ENCODE peak calls at places on chromosomes 13 and 19, in six cellular contexts. K is pancreas, E is tibial nerve, Z is fibroblast of villous mesenchyme, W is tibial artery, V is left ventricle myocardium inferior. G is an unnamed sample.

GRCh38 chr19:5436101-5436947 is 18.9 kb upstream of the ZNRF4 start:
- DNase-seq in Z (no peak), V (no peak), W (no peak), K (no peak), E (no peak), G (peak)

GRCh38 chr19:44748426-44749254 is at the start of gene BCL3:
- DNase-seq in W (peak), K (peak), V (peak), Z (no peak), E (no peak), G (peak)

GRCh38 chr13:39273953-39274352 is 235.7 kb downstream of the NHLRC3 start:
- DNase-seq in E (no peak), V (no peak), K (no peak), W (no peak), Z (peak), G (peak)

GRCh38 chr19:58558066-58558622 is at the start of gene UBE2M:
- DNase-seq in E (no peak), W (peak), V (peak), K (peak), Z (peak), G (peak)

GRCh38 chr13:113970810-113971470 is 2.9 kb downstream of the C13orf46 start:
- DNase-seq in K (peak), V (peak), E (no peak), Z (no peak), W (no peak), G (peak)

GRCh38 chr13:114286808-114287207 is 5.4 kb downstream of the UPF3A start:
- DNase-seq in W (no peak), E (no peak), Z (no peak), K (no peak), V (no peak), G (peak)

GRCh38 chr13:109693213-109693612 is 93.2 kb downstream of the IRS2 start:
- DNase-seq in V (no peak), Z (no peak), E (no peak), W (no peak), K (no peak), G (no peak)

GRCh38 chr19:55115446-55116065 is 1.9 kb downstream of the PPP1R12C start:
- DNase-seq in W (no peak), E (no peak), V (no peak), Z (peak), K (no peak), G (peak)

GRCh38 chr19:56654151-56654550 is 11.2 kb downstream of the SMIM17 start:
- DNase-seq in Z (no peak), E (no peak), W (no peak), K (no peak), V (no peak), G (no peak)

GRCh38 chr19:54310543-54310942 is 2.4 kb downstream of the LILRA5 start:
- DNase-seq in E (no peak), W (no peak), V (no peak), K (no peak), Z (no peak), G (no peak)

GRCh38 chr13:46577656-46578589 is 25.0 kb downstream of the LRCH1 start:
- DNase-seq in E (no peak), W (no peak), V (no peak), Z (peak), K (no peak), G (no peak)

GRCh38 chr19:19535311-19536191 is 2.5 kb upstream of the CILP2 start:
- DNase-seq in V (no peak), W (no peak), Z (no peak), E (no peak), K (no peak), G (no peak)

GRCh38 chr13:67258482-67258881 is 28.3 kb upstream of the PCDH9 start:
- DNase-seq in V (no peak), K (no peak), E (no peak), W (no peak), Z (no peak), G (peak)

DNA sequence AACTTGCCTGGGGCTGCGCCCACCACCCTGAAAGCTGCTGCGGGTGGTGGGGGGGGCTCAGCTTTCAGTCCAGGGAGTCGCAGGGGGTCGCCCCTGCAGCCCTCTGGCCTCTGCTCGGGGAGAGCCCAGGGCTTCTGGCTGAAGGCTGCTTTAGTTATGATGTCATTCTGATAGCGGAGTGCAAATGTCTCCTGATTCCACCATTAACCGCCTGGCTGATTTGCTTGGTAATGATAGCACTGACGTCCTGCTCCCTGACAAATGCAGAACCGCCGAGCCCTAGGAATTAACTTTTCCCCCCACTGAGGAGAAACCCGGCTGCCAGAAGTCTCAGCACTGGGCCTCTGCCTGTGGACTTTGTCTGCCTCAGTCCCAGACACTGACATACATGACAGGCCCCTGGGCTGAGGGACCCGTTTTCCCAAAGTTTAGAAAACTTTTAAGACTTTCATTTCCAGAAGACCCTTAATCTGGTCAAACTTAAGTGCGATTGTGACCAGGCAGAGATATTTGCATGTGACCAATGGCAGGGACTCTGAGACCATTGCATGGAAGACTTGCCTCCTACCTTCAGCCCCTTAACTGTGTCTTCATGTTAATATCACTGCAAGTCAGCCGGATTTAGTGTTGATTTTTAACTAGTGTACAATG is 142.5 kb upstream of the ZNF536 start:
- DNase-seq in Z (no peak), V (no peak), W (no peak), E (no peak), K (no peak), G (no peak)
- H3K4me3 ChIP-seq in Z (no peak), V (peak), W (no peak), E (peak), K (no peak), G (no peak)

DNA sequence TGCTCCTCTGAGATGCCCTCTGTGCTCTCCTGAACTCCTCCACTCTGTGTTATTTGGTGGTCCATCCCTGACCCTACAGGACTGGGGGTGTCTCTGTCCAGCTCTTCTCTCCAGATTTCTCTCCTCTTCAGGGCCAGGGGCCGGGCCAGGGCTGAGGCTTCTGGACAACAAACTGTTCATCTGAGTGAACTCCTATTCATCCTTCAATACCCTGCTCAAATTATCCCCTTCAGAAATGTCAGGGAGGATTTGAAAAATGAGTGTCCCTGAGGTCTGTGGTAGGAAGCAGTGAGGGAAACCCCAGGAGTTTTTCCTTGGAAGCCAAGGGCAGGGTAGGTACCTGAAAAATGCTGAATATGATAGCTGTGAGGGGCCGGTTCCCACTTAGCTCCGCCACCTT is 7.6 kb downstream of the PDE4C start:
- DNase-seq in V (no peak), W (no peak), K (no peak), E (no peak), Z (no peak), G (no peak)
- TF ChIP-seq CTCF in V (no peak), W (no peak), K (no peak), E (no peak), Z (no peak), G (no peak)

GRCh38 chr13:43977911-43978310 is 98.2 kb downstream of the LACC1 start:
- DNase-seq in E (no peak), V (no peak), Z (no peak), K (no peak), W (no peak), G (no peak)

GRCh38 chr13:43978688-43979087 is 99.0 kb downstream of the LACC1 start:
- DNase-seq in E (no peak), V (no peak), Z (no peak), K (no peak), W (no peak), G (no peak)

GRCh38 chr13:43981512-43982301 is 102.0 kb downstream of the LACC1 start:
- DNase-seq in Z (no peak), W (no peak), V (no peak), K (no peak), E (no peak), G (no peak)

GRCh38 chr13:43981091-43981490 is 101.4 kb downstream of the LACC1 start:
- DNase-seq in Z (no peak), V (no peak), W (no peak), K (no peak), E (no peak), G (no peak)

DNA sequence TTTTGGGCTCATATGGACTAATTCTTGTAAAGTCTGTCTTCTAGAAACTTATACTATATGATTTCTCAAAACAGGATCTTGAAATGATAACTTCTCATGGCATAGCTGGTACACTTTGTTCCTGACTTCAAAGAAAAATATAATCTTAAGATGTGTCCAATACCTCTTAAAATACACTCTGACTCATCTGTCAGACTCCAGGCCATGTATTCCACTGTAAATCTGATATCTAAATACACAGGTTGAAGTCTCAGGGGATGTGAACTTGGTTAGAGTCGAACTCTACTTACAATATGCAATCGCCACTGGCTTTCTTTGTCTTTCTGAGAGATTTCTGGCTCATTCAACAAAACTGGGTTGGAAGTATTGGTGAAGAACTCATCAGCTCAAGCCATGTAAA is 99.8 kb downstream of the LACC1 start:
- DNase-seq in Z (no peak), W (no peak), E (no peak), V (no peak), K (no peak), G (no peak)
- H3K4me3 ChIP-seq in Z (no peak), W (no peak), E (no peak), V (no peak), K (no peak), G (no peak)

DNA sequence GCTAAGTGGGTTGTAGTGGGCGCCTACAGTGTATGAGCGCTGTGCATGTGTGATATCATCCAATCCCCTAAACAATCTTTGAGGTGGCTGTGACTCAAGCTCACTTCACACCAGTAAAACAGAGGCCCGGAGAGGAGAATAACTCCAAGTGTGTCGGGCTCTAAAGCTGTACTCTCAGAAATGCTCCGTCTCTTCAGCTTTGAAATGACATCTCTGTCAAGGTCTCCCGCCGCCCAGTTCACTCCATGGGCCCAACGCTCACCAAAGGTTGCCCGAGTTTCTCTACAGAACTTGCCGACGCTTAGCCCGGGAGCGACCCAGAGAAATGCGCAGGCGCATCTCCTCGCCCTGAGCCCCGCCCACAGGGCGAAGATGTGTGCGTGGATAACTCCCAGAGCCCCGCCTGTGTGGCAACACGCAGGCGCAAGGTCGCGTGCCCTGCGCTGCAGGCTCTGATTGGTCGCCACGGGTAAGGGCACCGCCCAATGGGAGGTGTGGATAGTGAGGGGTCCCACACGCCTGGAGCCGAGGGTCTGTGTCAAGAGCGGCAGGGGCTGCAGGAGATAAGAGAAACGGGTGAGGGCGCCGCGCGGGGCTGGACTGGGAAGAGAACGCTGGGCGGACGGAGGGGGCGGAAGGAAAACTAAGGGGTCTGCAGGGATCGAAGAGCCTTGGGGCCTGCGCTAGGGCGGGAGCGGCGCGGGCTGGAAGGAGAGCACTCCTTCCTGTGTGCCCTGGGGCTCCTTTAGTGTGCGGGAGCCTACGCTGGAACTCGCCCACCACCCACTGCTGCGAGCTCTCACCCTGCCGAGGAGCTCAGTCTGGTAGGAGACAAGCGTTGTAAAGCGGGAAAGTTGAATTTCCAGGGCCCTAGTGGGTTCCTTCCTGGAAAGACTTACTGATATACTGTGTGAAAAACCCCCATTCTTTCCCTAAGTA is at the start of gene ZNF526:
- DNase-seq in W (peak), Z (peak), E (peak), K (peak), V (peak), G (peak)
- TF ChIP-seq CTCF in W (no peak), Z (no peak), E (no peak), K (no peak), V (no peak), G (no peak)

GRCh38 chr13:93797463-93797862 is 570.9 kb downstream of the GPC6 start:
- DNase-seq in W (no peak), K (no peak), Z (no peak), V (no peak), E (no peak), G (no peak)
- H3K4me3 ChIP-seq in W (no peak), K (no peak), Z (no peak), V (no peak), E (no peak), G (no peak)

DNA sequence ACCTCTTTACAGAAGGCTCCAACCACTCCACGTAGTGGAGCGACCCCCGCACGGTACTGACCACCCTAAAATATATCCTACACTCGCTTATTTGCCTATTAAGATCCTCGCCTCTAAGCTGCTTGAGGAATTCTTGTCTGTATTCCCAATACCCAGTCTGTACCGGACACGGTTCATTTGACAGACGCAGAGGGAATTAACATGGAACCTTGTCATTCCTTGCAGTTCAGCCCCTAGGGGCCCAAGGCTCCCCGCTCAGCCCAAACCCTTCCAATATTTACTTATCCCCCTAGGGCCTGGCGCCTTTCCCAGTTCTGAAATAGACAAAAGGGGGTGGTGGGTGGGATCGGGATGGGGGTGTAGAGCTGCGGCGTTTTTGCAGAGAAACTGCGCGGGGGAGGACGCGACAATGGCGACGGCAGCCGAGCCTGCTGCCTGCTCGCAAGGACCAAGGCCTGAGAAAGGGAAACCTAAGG is 638 bp downstream of the AKAP8L start:
- DNase-seq in V (no peak), W (no peak), K (no peak), Z (no peak), E (no peak), G (peak)
- TF ChIP-seq CTCF in V (no peak), W (no peak), K (no peak), Z (no peak), E (no peak), G (no peak)